ENCODE peak calls at places on chromosome 7, in seven cellular contexts. One of them, this sample, is unnamed.

GRCh38 chr7:29866490-29866930 is 60.2 kb downstream of the WIPF3 start:
- DNase-seq in neural progenitor cell: no peak
- DNase-seq in HL-60: no peak
- DNase-seq in heart right ventricle: peak; percentile 53
- DNase-seq in cardiac muscle cell: no peak
- DNase-seq in astrocyte of the spinal cord: peak; percentile 55
- DNase-seq in MCF 10A: peak; percentile 93
- DNase-seq in this sample: no peak

GRCh38 chr7:44396931-44397525 is 71.6 kb upstream of the CAMK2B start:
- DNase-seq in astrocyte of the spinal cord: no peak
- DNase-seq in cardiac muscle cell: no peak
- DNase-seq in neural progenitor cell: no peak
- DNase-seq in heart right ventricle: no peak
- DNase-seq in MCF 10A: no peak
- DNase-seq in HL-60: no peak
- DNase-seq in this sample: no peak

GRCh38 chr7:20741801-20742200 is 44.9 kb downstream of the SP8 start:
- DNase-seq in HL-60: no peak
- DNase-seq in astrocyte of the spinal cord: no peak
- DNase-seq in heart right ventricle: no peak
- DNase-seq in neural progenitor cell: no peak
- DNase-seq in cardiac muscle cell: no peak
- DNase-seq in MCF 10A: no peak
- DNase-seq in this sample: no peak

GRCh38 chr7:85464042-85464651 is 277.3 kb upstream of the SEMA3D start:
- DNase-seq in MCF 10A: no peak
- DNase-seq in cardiac muscle cell: no peak
- DNase-seq in neural progenitor cell: no peak
- DNase-seq in heart right ventricle: no peak
- DNase-seq in astrocyte of the spinal cord: peak; percentile 19
- DNase-seq in HL-60: no peak
- DNase-seq in this sample: no peak

GRCh38 chr7:88217675-88218427 is 2.0 kb downstream of the SRI start:
- DNase-seq in HL-60: no peak
- DNase-seq in MCF 10A: no peak
- DNase-seq in heart right ventricle: no peak
- DNase-seq in neural progenitor cell: no peak
- DNase-seq in astrocyte of the spinal cord: peak; percentile 13
- DNase-seq in cardiac muscle cell: peak; percentile 35
- DNase-seq in this sample: no peak

GRCh38 chr7:152859781-152860191 is 100.2 kb downstream of the ACTR3B start:
- DNase-seq in HL-60: no peak
- DNase-seq in cardiac muscle cell: no peak
- DNase-seq in neural progenitor cell: peak; percentile 28
- DNase-seq in astrocyte of the spinal cord: no peak
- DNase-seq in heart right ventricle: no peak
- DNase-seq in MCF 10A: peak; percentile 27
- DNase-seq in this sample: peak; percentile 11

GRCh38 chr7:134290286-134290685 is 26.4 kb downstream of the SLC35B4 start:
- DNase-seq in cardiac muscle cell: no peak
- DNase-seq in HL-60: no peak
- DNase-seq in MCF 10A: peak; percentile 63
- DNase-seq in astrocyte of the spinal cord: peak; percentile 8
- DNase-seq in heart right ventricle: no peak
- DNase-seq in neural progenitor cell: no peak
- DNase-seq in this sample: peak; percentile 4

GRCh38 chr7:127907638-127908040 is 123.6 kb downstream of the LRRC4 start:
- DNase-seq in cardiac muscle cell: no peak
- DNase-seq in HL-60: no peak
- DNase-seq in heart right ventricle: no peak
- DNase-seq in neural progenitor cell: no peak
- DNase-seq in astrocyte of the spinal cord: peak; percentile 80
- DNase-seq in MCF 10A: peak; percentile 43
- DNase-seq in this sample: no peak

GRCh38 chr7:55177589-55178261 is 158.9 kb downstream of the EGFR start:
- DNase-seq in MCF 10A: no peak
- DNase-seq in heart right ventricle: peak; percentile 66
- DNase-seq in astrocyte of the spinal cord: peak; percentile 93
- DNase-seq in HL-60: no peak
- DNase-seq in neural progenitor cell: no peak
- DNase-seq in cardiac muscle cell: no peak
- DNase-seq in this sample: no peak

GRCh38 chr7:36283171-36283570 is 106.5 kb upstream of the ANLN start:
- DNase-seq in MCF 10A: no peak
- DNase-seq in cardiac muscle cell: no peak
- DNase-seq in neural progenitor cell: no peak
- DNase-seq in HL-60: no peak
- DNase-seq in astrocyte of the spinal cord: no peak
- DNase-seq in heart right ventricle: no peak
- DNase-seq in this sample: no peak

GRCh38 chr7:128859232-128860157 is 3.2 kb upstream of the ATP6V1F start:
- DNase-seq in cardiac muscle cell: no peak
- DNase-seq in astrocyte of the spinal cord: peak; percentile 34
- DNase-seq in heart right ventricle: peak; percentile 47
- DNase-seq in MCF 10A: no peak
- DNase-seq in HL-60: no peak
- DNase-seq in neural progenitor cell: no peak
- DNase-seq in this sample: no peak

GRCh38 chr7:54778696-54779285 is 19.8 kb upstream of the SEC61G start:
- DNase-seq in cardiac muscle cell: no peak
- DNase-seq in neural progenitor cell: no peak
- DNase-seq in MCF 10A: no peak
- DNase-seq in heart right ventricle: no peak
- DNase-seq in HL-60: no peak
- DNase-seq in astrocyte of the spinal cord: peak; percentile 9
- DNase-seq in this sample: no peak

GRCh38 chr7:16755397-16755796 is 1.8 kb downstream of the TSPAN13 start:
- DNase-seq in heart right ventricle: no peak
- DNase-seq in MCF 10A: no peak
- DNase-seq in cardiac muscle cell: no peak
- DNase-seq in neural progenitor cell: no peak
- DNase-seq in astrocyte of the spinal cord: peak; percentile 20
- DNase-seq in HL-60: no peak
- DNase-seq in this sample: no peak

GRCh38 chr7:150361402-150361801 is 7.2 kb upstream of the REPIN1 start:
- DNase-seq in astrocyte of the spinal cord: no peak
- DNase-seq in neural progenitor cell: peak; percentile 28
- DNase-seq in cardiac muscle cell: no peak
- DNase-seq in HL-60: no peak
- DNase-seq in MCF 10A: no peak
- DNase-seq in heart right ventricle: no peak
- DNase-seq in this sample: no peak

GRCh38 chr7:26151650-26151952 is 397 bp upstream of the NFE2L3 start:
- DNase-seq in MCF 10A: no peak
- DNase-seq in astrocyte of the spinal cord: no peak
- DNase-seq in cardiac muscle cell: no peak
- DNase-seq in HL-60: no peak
- DNase-seq in neural progenitor cell: no peak
- DNase-seq in heart right ventricle: no peak
- DNase-seq in this sample: no peak
- TF ChIP-seq CTCF in MCF 10A: no peak
- TF ChIP-seq CTCF in astrocyte of the spinal cord: no peak
- TF ChIP-seq CTCF in cardiac muscle cell: no peak
- TF ChIP-seq CTCF in HL-60: no peak
- TF ChIP-seq CTCF in neural progenitor cell: no peak
- TF ChIP-seq CTCF in heart right ventricle: no peak
- TF ChIP-seq CTCF in this sample: no peak

GRCh38 chr7:109009636-109010035 is 440.0 kb downstream of the DNAJB9 start:
- DNase-seq in astrocyte of the spinal cord: no peak
- DNase-seq in HL-60: no peak
- DNase-seq in MCF 10A: no peak
- DNase-seq in neural progenitor cell: no peak
- DNase-seq in heart right ventricle: no peak
- DNase-seq in cardiac muscle cell: no peak
- DNase-seq in this sample: no peak
- TF ChIP-seq CTCF in astrocyte of the spinal cord: no peak
- TF ChIP-seq CTCF in HL-60: no peak
- TF ChIP-seq CTCF in MCF 10A: no peak
- TF ChIP-seq CTCF in neural progenitor cell: no peak
- TF ChIP-seq CTCF in heart right ventricle: no peak
- TF ChIP-seq CTCF in cardiac muscle cell: no peak
- TF ChIP-seq CTCF in this sample: no peak

DNA sequence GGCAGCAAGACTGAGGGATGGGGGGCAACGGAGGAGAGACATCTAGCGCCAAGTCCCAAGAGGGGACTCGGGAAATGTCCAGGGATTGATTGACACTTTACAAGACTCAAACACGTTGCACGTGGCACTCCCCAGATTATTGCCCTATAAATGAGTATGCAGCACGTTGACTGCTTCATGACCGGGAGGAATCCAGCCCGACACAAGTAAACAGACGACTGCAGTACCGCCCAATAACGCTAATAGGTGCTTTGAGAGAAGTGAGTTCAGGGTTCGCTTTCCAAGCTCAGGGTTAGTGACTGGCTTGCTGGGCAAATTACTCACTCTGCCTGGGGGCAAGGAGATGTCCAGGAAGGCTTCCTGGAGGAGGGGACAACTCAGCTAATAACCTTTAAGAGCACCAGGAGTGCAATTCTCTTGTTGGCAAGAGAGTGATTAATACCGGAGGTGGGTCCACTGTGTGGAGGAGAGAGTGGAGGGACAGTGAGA is 73.3 kb upstream of the MYL10 start:
- DNase-seq in cardiac muscle cell: no peak
- DNase-seq in heart right ventricle: no peak
- DNase-seq in astrocyte of the spinal cord: no peak
- DNase-seq in HL-60: no peak
- DNase-seq in MCF 10A: no peak
- DNase-seq in neural progenitor cell: no peak
- DNase-seq in this sample: no peak
- TF ChIP-seq CTCF in cardiac muscle cell: no peak
- TF ChIP-seq CTCF in heart right ventricle: no peak
- TF ChIP-seq CTCF in astrocyte of the spinal cord: no peak
- TF ChIP-seq CTCF in HL-60: no peak
- TF ChIP-seq CTCF in MCF 10A: no peak
- TF ChIP-seq CTCF in neural progenitor cell: no peak
- TF ChIP-seq CTCF in this sample: no peak

GRCh38 chr7:112452102-112452888 is 2.0 kb downstream of the IFRD1 start:
- DNase-seq in neural progenitor cell: peak; percentile 56
- DNase-seq in astrocyte of the spinal cord: peak; percentile 43
- DNase-seq in MCF 10A: peak; percentile 43
- DNase-seq in heart right ventricle: peak; percentile 66
- DNase-seq in HL-60: no peak
- DNase-seq in cardiac muscle cell: peak; percentile 28
- DNase-seq in this sample: peak; percentile 6
- TF ChIP-seq CTCF in neural progenitor cell: peak; percentile 47
- TF ChIP-seq CTCF in astrocyte of the spinal cord: peak; percentile 42
- TF ChIP-seq CTCF in MCF 10A: peak; percentile 24
- TF ChIP-seq CTCF in heart right ventricle: peak; percentile 7
- TF ChIP-seq CTCF in HL-60: no peak
- TF ChIP-seq CTCF in cardiac muscle cell: peak; percentile 36
- TF ChIP-seq CTCF in this sample: no peak

DNA sequence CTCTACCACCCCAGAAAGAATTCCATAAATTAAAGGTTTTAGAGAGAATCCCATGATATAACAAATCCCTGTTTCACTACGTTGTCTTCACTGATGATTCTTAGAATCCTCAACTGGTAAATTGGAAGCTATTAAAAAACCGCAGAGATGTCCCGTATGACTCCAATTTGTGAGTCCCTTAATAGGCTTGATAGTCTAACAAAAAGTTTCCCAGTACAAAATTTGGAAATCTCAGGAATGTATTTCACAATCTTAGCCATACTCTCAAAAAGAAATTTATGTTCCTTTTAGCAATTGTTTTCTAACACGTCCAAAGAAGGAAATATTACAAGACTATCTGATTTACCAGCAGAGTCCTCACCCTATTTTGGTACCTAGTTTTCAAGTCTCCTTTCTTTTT is 2.5 kb downstream of the TES start:
- DNase-seq in cardiac muscle cell: no peak
- DNase-seq in astrocyte of the spinal cord: no peak
- DNase-seq in MCF 10A: peak; percentile 72
- DNase-seq in neural progenitor cell: no peak
- DNase-seq in HL-60: no peak
- DNase-seq in heart right ventricle: no peak
- DNase-seq in this sample: no peak
- TF ChIP-seq CTCF in cardiac muscle cell: no peak
- TF ChIP-seq CTCF in astrocyte of the spinal cord: no peak
- TF ChIP-seq CTCF in MCF 10A: no peak
- TF ChIP-seq CTCF in neural progenitor cell: no peak
- TF ChIP-seq CTCF in HL-60: no peak
- TF ChIP-seq CTCF in heart right ventricle: no peak
- TF ChIP-seq CTCF in this sample: no peak